ENCODE peak calls at places on chromosomes 4 and X, in eight cellular contexts. H is glutamatergic neuron, N is astrocyte of the cerebellum, I is epithelial cell of esophagus, F is nephron progenitor cell, W is A549, L is MM.1S, V is MCF 10A. Z is an unnamed sample.

GRCh38 chr4:168384437-168385141 is 66.0 kb upstream of the DDX60 start:
- DNase-seq in F (no peak), N (no peak), W (no peak), H (no peak), L (no peak), I (no peak), V (no peak), Z (no peak)

GRCh38 chr4:113292371-113293042 is 243.1 kb downstream of the ANK2 start:
- DNase-seq in V (no peak), N (peak), I (no peak), W (no peak), H (peak), L (no peak), F (peak), Z (no peak)

GRCh38 chr4:602559-602942 is 22.8 kb upstream of the PDE6B start:
- DNase-seq in I (peak), F (peak), W (no peak), V (peak), N (no peak), L (no peak), H (peak), Z (no peak)

GRCh38 chr4:17276821-17277220 is 235.1 kb downstream of the QDPR start:
- DNase-seq in L (no peak), N (peak), W (no peak), H (no peak), V (no peak), I (no peak), F (no peak), Z (no peak)

GRCh38 chr4:7196731-7197130 is 4.4 kb downstream of the SORCS2 start:
- DNase-seq in W (no peak), V (peak), F (no peak), I (no peak), L (no peak), N (no peak), H (no peak), Z (no peak)

GRCh38 chr4:12500409-12500808 is 983.7 kb downstream of the RAB28 start:
- DNase-seq in N (no peak), F (no peak), W (no peak), L (no peak), H (no peak), V (no peak), I (no peak), Z (no peak)

GRCh38 chr4:80452768-80453167 is 117.2 kb downstream of the CFAP299 start:
- DNase-seq in N (no peak), L (no peak), H (no peak), I (peak), V (no peak), F (no peak), W (no peak), Z (no peak)

GRCh38 chrX:101550825-101551767 is 749 bp downstream of the ARMCX1 start:
- DNase-seq in W (no peak), F (peak), L (no peak), I (peak), N (no peak), V (no peak), H (peak), Z (no peak)

GRCh38 chr4:164116286-164116685 is 621.8 kb downstream of the TMA16 start:
- DNase-seq in W (no peak), F (no peak), I (no peak), N (no peak), H (no peak), L (no peak), V (no peak), Z (no peak)

GRCh38 chrX:15493118-15494082 is at the start of gene PIR:
- DNase-seq in L (peak), W (peak), N (peak), H (peak), V (peak), F (peak), I (peak), Z (peak)

GRCh38 chr4:67871867-67872266 is 11.9 kb downstream of the TMPRSS11D start:
- DNase-seq in L (peak), H (no peak), I (peak), W (peak), V (peak), F (no peak), N (peak), Z (peak)

DNA sequence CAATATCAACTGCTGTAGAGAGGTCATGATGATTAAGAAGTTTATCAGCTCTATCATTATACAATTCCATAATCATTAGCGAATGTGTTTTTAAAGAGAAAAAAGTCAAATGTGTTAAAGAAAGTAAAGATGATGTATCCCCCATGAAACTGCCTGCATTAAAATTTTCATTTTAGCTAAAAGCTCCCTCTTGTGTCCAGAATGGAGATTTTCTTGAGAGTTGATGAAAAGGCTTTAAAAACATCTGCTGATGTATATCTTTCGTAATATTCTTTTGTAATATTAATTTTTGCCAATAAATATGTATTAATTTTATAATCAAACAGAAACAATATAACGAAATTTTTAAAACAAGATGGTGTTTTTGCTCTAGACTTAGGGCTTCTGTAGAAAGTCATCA is 52.1 kb upstream of the LHFPL1 start:
- DNase-seq in W (no peak), L (peak), H (no peak), V (no peak), I (no peak), F (no peak), N (no peak), Z (no peak)
- TF ChIP-seq CTCF in W (no peak), L (peak), H (peak), V (peak), I (no peak), F (peak), N (peak), Z (peak)

GRCh38 chr4:133467290-133467947 is 318.3 kb downstream of the PCDH10 start:
- DNase-seq in F (no peak), N (no peak), L (no peak), W (no peak), V (no peak), H (no peak), I (no peak), Z (no peak)

GRCh38 chr4:133464311-133464710 is 315.2 kb downstream of the PCDH10 start:
- DNase-seq in W (no peak), I (peak), N (no peak), H (no peak), V (no peak), F (no peak), L (no peak), Z (no peak)

GRCh38 chr4:133465022-133465421 is 315.9 kb downstream of the PCDH10 start:
- DNase-seq in F (no peak), V (no peak), H (no peak), L (no peak), N (no peak), W (no peak), I (peak), Z (no peak)
- TF ChIP-seq CTCF in F (no peak), V (no peak), H (no peak), L (no peak), N (no peak), W (no peak), I (no peak), Z (no peak)

GRCh38 chr4:73303711-73304110 is 45.1 kb upstream of the ANKRD17 start:
- DNase-seq in N (no peak), F (no peak), V (no peak), W (no peak), L (no peak), I (no peak), H (no peak), Z (no peak)

GRCh38 chr4:73312967-73313366 is 54.4 kb upstream of the ANKRD17 start:
- DNase-seq in I (no peak), F (no peak), V (no peak), H (no peak), W (no peak), N (no peak), L (no peak), Z (no peak)

GRCh38 chr4:73311428-73311827 is 52.8 kb upstream of the ANKRD17 start:
- DNase-seq in N (peak), W (no peak), H (no peak), F (no peak), V (peak), I (peak), L (peak), Z (no peak)

GRCh38 chr4:73309211-73309610 is 50.6 kb upstream of the ANKRD17 start:
- DNase-seq in V (peak), W (no peak), N (no peak), H (no peak), I (peak), L (no peak), F (no peak), Z (no peak)

GRCh38 chr4:73308286-73308685 is 49.7 kb upstream of the ANKRD17 start:
- DNase-seq in H (no peak), L (peak), I (peak), F (no peak), W (no peak), N (no peak), V (peak), Z (no peak)
- TF ChIP-seq CTCF in H (no peak), L (peak), I (peak), F (no peak), W (peak), N (peak), V (peak), Z (peak)

GRCh38 chrX:98956014-98956413 is 1454.1 kb downstream of the PCDH19 start:
- DNase-seq in H (no peak), L (no peak), V (no peak), W (no peak), I (no peak), F (no peak), N (no peak), Z (no peak)
- TF ChIP-seq CTCF in H (no peak), L (no peak), V (no peak), W (no peak), I (no peak), F (no peak), N (no peak), Z (no peak)

GRCh38 chr4:76748649-76749048 is 149.3 kb downstream of the SOWAHB start:
- DNase-seq in I (peak), H (no peak), F (no peak), V (peak), W (peak), N (no peak), L (peak), Z (no peak)
- TF ChIP-seq CTCF in I (peak), H (no peak), F (peak), V (peak), W (peak), N (peak), L (peak), Z (peak)

Z was measured in kidney epithelial cell.